ENCODE peak calls at places on chromosomes 3 and 15, in nine cellular contexts. C is choroid plexus epithelial cell, K is osteocyte, E is ovary, J is adrenal gland, U is tibial artery, I is fibroblast of mammary gland, B is NCI-H2081, F is HT1080. R is an unnamed sample.

GRCh38 chr3:72947715-72948507 is 48.7 kb upstream of the PPP4R2 start:
- DNase-seq in C (no peak), K (no peak), E (no peak), J (no peak), U (no peak), I (no peak), B (no peak), F (no peak), R (no peak)

GRCh38 chr3:122974764-122975162 is 52.8 kb downstream of the SEMA5B start:
- DNase-seq in C (peak; percentile 62), K (no peak), E (peak; percentile 41), J (peak; percentile 42), U (peak; percentile 86), I (peak; percentile 35), B (no peak), F (peak; percentile 46), R (peak; percentile 71)

GRCh38 chr15:82530606-82531379 is 9.5 kb downstream of the RPS17 start:
- DNase-seq in C (peak; percentile 69), K (peak; percentile 86), E (peak; percentile 37), J (peak; percentile 80), U (peak; percentile 74), I (peak; percentile 54), B (no peak), F (peak; percentile 68), R (peak; percentile 75)

GRCh38 chr15:86082619-86083377 is 3.1 kb downstream of the AGBL1 start:
- DNase-seq in C (no peak), K (no peak), E (no peak), J (no peak), U (no peak), I (no peak), B (no peak), F (no peak), R (no peak)

GRCh38 chr3:71397046-71397445 is 186.5 kb downstream of the FOXP1 start:
- DNase-seq in C (peak; percentile 56), K (no peak), E (no peak), J (peak; percentile 52), U (no peak), I (peak; percentile 49), B (peak; percentile 18), F (peak; percentile 52), R (no peak)

GRCh38 chr15:68343579-68344225 is 66.2 kb downstream of the FEM1B start:
- DNase-seq in C (no peak), K (no peak), E (no peak), J (no peak), U (no peak), I (no peak), B (no peak), F (no peak), R (peak; percentile 39)

GRCh38 chr3:139534444-139534812 is 5.1 kb downstream of the RBP1 start:
- DNase-seq in C (peak; percentile 96), K (no peak), E (peak; percentile 49), J (peak; percentile 88), U (no peak), I (peak; percentile 88), B (peak; percentile 95), F (peak; percentile 79), R (no peak)

GRCh38 chr15:82810061-82810862 is 834 bp downstream of the WHAMM start:
- DNase-seq in C (peak; percentile 82), K (no peak), E (peak; percentile 25), J (peak; percentile 45), U (no peak), I (peak; percentile 45), B (peak; percentile 46), F (peak; percentile 54), R (peak; percentile 56)

GRCh38 chr15:20340931-20341661 is 200.5 kb downstream of the GOLGA6L6 start:
- DNase-seq in C (no peak), K (peak; percentile 100), E (peak; percentile 54), J (no peak), U (peak; percentile 87), I (no peak), B (no peak), F (no peak), R (peak; percentile 87)

GRCh38 chr3:127899769-127900168 is 15.3 kb upstream of the KBTBD12 start:
- DNase-seq in C (no peak), K (no peak), E (no peak), J (no peak), U (no peak), I (no peak), B (no peak), F (no peak), R (no peak)

GRCh38 chr3:161366067-161366466 is 5.2 kb downstream of the SPTSSB start:
- DNase-seq in C (no peak), K (no peak), E (no peak), J (no peak), U (no peak), I (no peak), B (no peak), F (no peak), R (no peak)

GRCh38 chr3:143158549-143158988 is 39.0 kb downstream of the CHST2 start:
- DNase-seq in C (peak; percentile 39), K (no peak), E (no peak), J (no peak), U (no peak), I (peak; percentile 73), B (no peak), F (peak; percentile 79), R (no peak)

GRCh38 chr15:40421246-40422157 is 15.9 kb downstream of the IVD start:
- DNase-seq in C (peak; percentile 71), K (peak; percentile 90), E (peak; percentile 73), J (peak; percentile 83), U (peak; percentile 85), I (peak; percentile 60), B (peak; percentile 46), F (peak; percentile 48), R (peak; percentile 90)

GRCh38 chr3:4360817-4361216 is 57.6 kb downstream of the SETMAR start:
- DNase-seq in C (no peak), K (no peak), E (no peak), J (no peak), U (no peak), I (no peak), B (no peak), F (no peak), R (no peak)

GRCh38 chr15:52795464-52796227 is 5.5 kb upstream of the ONECUT1 start:
- DNase-seq in C (no peak), K (no peak), E (no peak), J (no peak), U (no peak), I (no peak), B (no peak), F (no peak), R (no peak)

GRCh38 chr15:77632760-77633133 is at the start of gene LINGO1:
- DNase-seq in C (peak; percentile 13), K (no peak), E (no peak), J (no peak), U (no peak), I (peak; percentile 2), B (no peak), F (no peak), R (no peak)

GRCh38 chr3:162897286-162897685 is 1400.7 kb downstream of the OTOL1 start:
- DNase-seq in C (no peak), K (no peak), E (no peak), J (no peak), U (no peak), I (no peak), B (no peak), F (no peak), R (no peak)

GRCh38 chr3:126556637-126557414 is 1.9 kb downstream of the C3orf22 start:
- DNase-seq in C (no peak), K (no peak), E (no peak), J (no peak), U (no peak), I (no peak), B (no peak), F (no peak), R (no peak)

GRCh38 chr3:192812736-192813383 is 85.5 kb upstream of the FGF12 start:
- DNase-seq in C (peak; percentile 87), K (no peak), E (no peak), J (peak; percentile 52), U (no peak), I (peak; percentile 77), B (peak; percentile 75), F (peak; percentile 61), R (no peak)

GRCh38 chr3:37492977-37493471 is 318.6 kb upstream of the LRRFIP2 start:
- DNase-seq in C (peak; percentile 12), K (no peak), E (no peak), J (peak; percentile 33), U (no peak), I (peak; percentile 58), B (peak; percentile 42), F (peak; percentile 11), R (no peak)

GRCh38 chr3:16122661-16123060 is 51.8 kb upstream of the GALNT15 start:
- DNase-seq in C (no peak), K (no peak), E (no peak), J (no peak), U (no peak), I (no peak), B (no peak), F (no peak), R (no peak)

GRCh38 chr3:51967384-51968174 is at the start of gene PCBP4:
- DNase-seq in C (no peak), K (no peak), E (peak; percentile 68), J (peak; percentile 86), U (peak; percentile 87), I (no peak), B (peak; percentile 21), F (peak; percentile 25), R (peak; percentile 87)

GRCh38 chr3:71111784-71112440 is 471.6 kb downstream of the FOXP1 start:
- DNase-seq in C (peak; percentile 87), K (no peak), E (no peak), J (no peak), U (no peak), I (peak; percentile 97), B (no peak), F (peak; percentile 92), R (no peak)

GRCh38 chr3:119647843-119648575 is 12.4 kb downstream of the POPDC2 start:
- DNase-seq in C (no peak), K (peak; percentile 63), E (no peak), J (no peak), U (no peak), I (no peak), B (no peak), F (no peak), R (peak; percentile 34)

GRCh38 chr3:195908439-195909293 is at the start of gene TNK2:
- DNase-seq in C (no peak), K (no peak), E (no peak), J (peak; percentile 31), U (no peak), I (no peak), B (peak; percentile 46), F (no peak), R (peak; percentile 54)

GRCh38 chr3:52090131-52090548 is 33.8 kb upstream of the DUSP7 start:
- DNase-seq in C (peak; percentile 92), K (no peak), E (no peak), J (peak; percentile 42), U (peak; percentile 91), I (peak; percentile 87), B (no peak), F (peak; percentile 94), R (peak; percentile 51)

GRCh38 chr3:139173372-139174108 is 128.8 kb upstream of the PRR23C start:
- DNase-seq in C (peak; percentile 45), K (no peak), E (peak; percentile 30), J (peak; percentile 53), U (no peak), I (peak; percentile 57), B (no peak), F (peak; percentile 21), R (no peak)

GRCh38 chr3:151037746-151038145 is 47.7 kb upstream of the MED12L start:
- DNase-seq in C (peak; percentile 97), K (peak; percentile 87), E (peak; percentile 72), J (peak; percentile 28), U (no peak), I (peak; percentile 94), B (no peak), F (peak; percentile 99), R (peak; percentile 52)

GRCh38 chr15:75130597-75131268 is 70.9 kb upstream of the C15orf39 start:
- DNase-seq in C (no peak), K (no peak), E (no peak), J (no peak), U (no peak), I (no peak), B (no peak), F (no peak), R (no peak)

GRCh38 chr3:64016941-64017620 is 6.2 kb downstream of the PSMD6 start:
- DNase-seq in C (no peak), K (no peak), E (no peak), J (no peak), U (no peak), I (no peak), B (no peak), F (no peak), R (no peak)

GRCh38 chr15:91289324-91289723 is 189.3 kb downstream of the SV2B start:
- DNase-seq in C (no peak), K (no peak), E (no peak), J (no peak), U (no peak), I (no peak), B (no peak), F (no peak), R (no peak)